ENCODE peak calls at places on chromosomes 12 and 14, in nine cellular contexts. One of them, this sample, is unnamed.

GRCh38 chr12:119869720-119870119 is 7.4 kb downstream of the CIT start:
- DNase-seq in AG04450: peak
- DNase-seq in HFFc6: peak
- DNase-seq in PC-3: peak
- DNase-seq in fibroblast of mammary gland: peak
- DNase-seq in HepG2: no peak
- DNase-seq in transverse colon: no peak
- DNase-seq in brain microvascular endothelial cell: peak
- DNase-seq in foreskin fibroblast: peak
- DNase-seq in this sample: no peak

GRCh38 chr14:89304972-89305703 is 111.9 kb downstream of the FOXN3 start:
- DNase-seq in HepG2: no peak
- DNase-seq in AG04450: peak
- DNase-seq in brain microvascular endothelial cell: peak
- DNase-seq in PC-3: peak
- DNase-seq in transverse colon: peak
- DNase-seq in fibroblast of mammary gland: peak
- DNase-seq in foreskin fibroblast: peak
- DNase-seq in HFFc6: peak
- DNase-seq in this sample: no peak

GRCh38 chr14:70622111-70622712 is 19.5 kb upstream of the TTC9 start:
- DNase-seq in foreskin fibroblast: peak
- DNase-seq in brain microvascular endothelial cell: peak
- DNase-seq in fibroblast of mammary gland: peak
- DNase-seq in PC-3: peak
- DNase-seq in HFFc6: peak
- DNase-seq in HepG2: peak
- DNase-seq in AG04450: no peak
- DNase-seq in transverse colon: peak
- DNase-seq in this sample: no peak

GRCh38 chr12:111887916-111888745 is 46.1 kb downstream of the MAPKAPK5 start:
- DNase-seq in foreskin fibroblast: no peak
- DNase-seq in HepG2: no peak
- DNase-seq in HFFc6: no peak
- DNase-seq in transverse colon: no peak
- DNase-seq in AG04450: no peak
- DNase-seq in PC-3: no peak
- DNase-seq in fibroblast of mammary gland: no peak
- DNase-seq in brain microvascular endothelial cell: no peak
- DNase-seq in this sample: no peak

GRCh38 chr14:26775765-26776577 is 178.1 kb upstream of the NOVA1 start:
- DNase-seq in transverse colon: no peak
- DNase-seq in PC-3: peak
- DNase-seq in HepG2: no peak
- DNase-seq in foreskin fibroblast: peak
- DNase-seq in fibroblast of mammary gland: peak
- DNase-seq in AG04450: no peak
- DNase-seq in brain microvascular endothelial cell: no peak
- DNase-seq in HFFc6: no peak
- DNase-seq in this sample: no peak

GRCh38 chr12:115998119-115998633 is 279.3 kb downstream of the MED13L start:
- DNase-seq in HFFc6: peak
- DNase-seq in transverse colon: peak
- DNase-seq in fibroblast of mammary gland: peak
- DNase-seq in brain microvascular endothelial cell: peak
- DNase-seq in AG04450: peak
- DNase-seq in foreskin fibroblast: peak
- DNase-seq in HepG2: peak
- DNase-seq in PC-3: peak
- DNase-seq in this sample: no peak

GRCh38 chr14:100654814-100655795 is 67.9 kb upstream of the BEGAIN start:
- DNase-seq in HepG2: no peak
- DNase-seq in AG04450: no peak
- DNase-seq in PC-3: peak
- DNase-seq in transverse colon: peak
- DNase-seq in brain microvascular endothelial cell: no peak
- DNase-seq in fibroblast of mammary gland: no peak
- DNase-seq in foreskin fibroblast: no peak
- DNase-seq in HFFc6: no peak
- DNase-seq in this sample: no peak

GRCh38 chr14:73227812-73228781 is 9.2 kb upstream of the PAPLN start:
- DNase-seq in PC-3: peak
- DNase-seq in fibroblast of mammary gland: peak
- DNase-seq in AG04450: peak
- DNase-seq in brain microvascular endothelial cell: peak
- DNase-seq in foreskin fibroblast: peak
- DNase-seq in transverse colon: peak
- DNase-seq in HFFc6: peak
- DNase-seq in HepG2: peak
- DNase-seq in this sample: peak

GRCh38 chr14:64217318-64217717 is 76.9 kb downstream of the ESR2 start:
- DNase-seq in HFFc6: no peak
- DNase-seq in foreskin fibroblast: no peak
- DNase-seq in HepG2: no peak
- DNase-seq in fibroblast of mammary gland: no peak
- DNase-seq in transverse colon: peak
- DNase-seq in AG04450: no peak
- DNase-seq in brain microvascular endothelial cell: no peak
- DNase-seq in PC-3: no peak
- DNase-seq in this sample: no peak

GRCh38 chr14:50944647-50945413 is 547 bp upstream of the PYGL start:
- DNase-seq in foreskin fibroblast: no peak
- DNase-seq in PC-3: peak
- DNase-seq in brain microvascular endothelial cell: no peak
- DNase-seq in transverse colon: peak
- DNase-seq in HepG2: peak
- DNase-seq in fibroblast of mammary gland: peak
- DNase-seq in AG04450: no peak
- DNase-seq in HFFc6: no peak
- DNase-seq in this sample: peak

GRCh38 chr12:12954878-12955625 is 3.1 kb upstream of the GPRC5D start:
- DNase-seq in fibroblast of mammary gland: no peak
- DNase-seq in brain microvascular endothelial cell: no peak
- DNase-seq in HFFc6: no peak
- DNase-seq in transverse colon: no peak
- DNase-seq in PC-3: no peak
- DNase-seq in HepG2: no peak
- DNase-seq in foreskin fibroblast: no peak
- DNase-seq in AG04450: no peak
- DNase-seq in this sample: no peak

GRCh38 chr14:53285064-53285463 is 131.9 kb upstream of the DDHD1 start:
- DNase-seq in AG04450: no peak
- DNase-seq in transverse colon: no peak
- DNase-seq in fibroblast of mammary gland: no peak
- DNase-seq in foreskin fibroblast: no peak
- DNase-seq in HepG2: no peak
- DNase-seq in HFFc6: no peak
- DNase-seq in PC-3: no peak
- DNase-seq in brain microvascular endothelial cell: no peak
- DNase-seq in this sample: no peak

GRCh38 chr12:122946690-122947271 is 19.5 kb downstream of the ABCB9 start:
- DNase-seq in fibroblast of mammary gland: peak
- DNase-seq in HepG2: peak
- DNase-seq in transverse colon: peak
- DNase-seq in HFFc6: peak
- DNase-seq in foreskin fibroblast: peak
- DNase-seq in brain microvascular endothelial cell: peak
- DNase-seq in AG04450: peak
- DNase-seq in PC-3: peak
- DNase-seq in this sample: peak

GRCh38 chr12:103495783-103496456 is at the start of gene C12orf42:
- DNase-seq in transverse colon: peak
- DNase-seq in HepG2: no peak
- DNase-seq in fibroblast of mammary gland: peak
- DNase-seq in brain microvascular endothelial cell: no peak
- DNase-seq in AG04450: no peak
- DNase-seq in foreskin fibroblast: peak
- DNase-seq in PC-3: peak
- DNase-seq in HFFc6: peak
- DNase-seq in this sample: no peak

GRCh38 chr12:96131230-96131788 is 62.9 kb upstream of the ELK3 start:
- DNase-seq in PC-3: no peak
- DNase-seq in transverse colon: no peak
- DNase-seq in HFFc6: no peak
- DNase-seq in foreskin fibroblast: no peak
- DNase-seq in brain microvascular endothelial cell: no peak
- DNase-seq in AG04450: no peak
- DNase-seq in HepG2: no peak
- DNase-seq in fibroblast of mammary gland: no peak
- DNase-seq in this sample: no peak

GRCh38 chr12:3962661-3963483 is 89.7 kb upstream of the PARP11 start:
- DNase-seq in brain microvascular endothelial cell: no peak
- DNase-seq in AG04450: no peak
- DNase-seq in PC-3: no peak
- DNase-seq in fibroblast of mammary gland: no peak
- DNase-seq in foreskin fibroblast: no peak
- DNase-seq in HFFc6: no peak
- DNase-seq in HepG2: no peak
- DNase-seq in transverse colon: no peak
- DNase-seq in this sample: no peak

GRCh38 chr14:101123639-101124525 is 220.4 kb upstream of the RTL1 start:
- DNase-seq in HFFc6: no peak
- DNase-seq in foreskin fibroblast: no peak
- DNase-seq in HepG2: no peak
- DNase-seq in PC-3: no peak
- DNase-seq in transverse colon: no peak
- DNase-seq in fibroblast of mammary gland: peak
- DNase-seq in AG04450: no peak
- DNase-seq in brain microvascular endothelial cell: no peak
- DNase-seq in this sample: peak

GRCh38 chr14:34344318-34344717 is 117.7 kb downstream of the SPTSSA start:
- DNase-seq in HepG2: no peak
- DNase-seq in PC-3: no peak
- DNase-seq in fibroblast of mammary gland: no peak
- DNase-seq in foreskin fibroblast: no peak
- DNase-seq in AG04450: no peak
- DNase-seq in transverse colon: no peak
- DNase-seq in HFFc6: no peak
- DNase-seq in brain microvascular endothelial cell: no peak
- DNase-seq in this sample: no peak

GRCh38 chr12:64461634-64462414 is 9.9 kb downstream of the TBK1 start:
- DNase-seq in brain microvascular endothelial cell: peak
- DNase-seq in PC-3: no peak
- DNase-seq in HepG2: peak
- DNase-seq in transverse colon: no peak
- DNase-seq in HFFc6: peak
- DNase-seq in AG04450: peak
- DNase-seq in foreskin fibroblast: peak
- DNase-seq in fibroblast of mammary gland: peak
- DNase-seq in this sample: no peak

GRCh38 chr12:116629451-116629850 is 70.3 kb downstream of the MAP1LC3B2 start:
- DNase-seq in PC-3: no peak
- DNase-seq in fibroblast of mammary gland: peak
- DNase-seq in HFFc6: no peak
- DNase-seq in transverse colon: no peak
- DNase-seq in brain microvascular endothelial cell: no peak
- DNase-seq in HepG2: no peak
- DNase-seq in AG04450: no peak
- DNase-seq in foreskin fibroblast: no peak
- DNase-seq in this sample: no peak

DNA sequence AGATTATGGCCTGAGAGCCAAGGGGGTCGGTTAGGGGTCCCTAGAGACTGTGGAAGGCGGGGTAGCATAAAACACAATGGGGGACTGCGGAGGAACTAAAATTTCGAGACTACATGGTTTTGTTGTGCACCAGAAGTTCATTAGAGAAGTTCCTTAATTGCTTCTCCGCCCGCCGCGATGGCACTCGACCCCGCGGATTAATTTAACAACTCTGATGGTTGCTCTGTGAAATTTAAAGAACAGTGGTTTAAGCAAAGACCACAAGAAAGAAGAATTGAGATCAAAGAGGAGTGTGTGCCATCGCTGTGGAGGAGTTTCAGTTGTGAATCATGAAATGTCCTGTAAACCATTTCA is 1.4 kb upstream of the CCDC88C start:
- DNase-seq in transverse colon: no peak
- DNase-seq in brain microvascular endothelial cell: no peak
- DNase-seq in foreskin fibroblast: no peak
- DNase-seq in PC-3: no peak
- DNase-seq in HepG2: no peak
- DNase-seq in fibroblast of mammary gland: no peak
- DNase-seq in HFFc6: no peak
- DNase-seq in AG04450: no peak
- DNase-seq in this sample: no peak
- TF ChIP-seq CTCF in transverse colon: no peak
- TF ChIP-seq CTCF in brain microvascular endothelial cell: no peak
- TF ChIP-seq CTCF in foreskin fibroblast: no peak
- TF ChIP-seq CTCF in PC-3: no peak
- TF ChIP-seq CTCF in HepG2: no peak
- TF ChIP-seq CTCF in fibroblast of mammary gland: no peak
- TF ChIP-seq CTCF in HFFc6: peak
- TF ChIP-seq CTCF in AG04450: no peak
- TF ChIP-seq CTCF in this sample: no peak

DNA sequence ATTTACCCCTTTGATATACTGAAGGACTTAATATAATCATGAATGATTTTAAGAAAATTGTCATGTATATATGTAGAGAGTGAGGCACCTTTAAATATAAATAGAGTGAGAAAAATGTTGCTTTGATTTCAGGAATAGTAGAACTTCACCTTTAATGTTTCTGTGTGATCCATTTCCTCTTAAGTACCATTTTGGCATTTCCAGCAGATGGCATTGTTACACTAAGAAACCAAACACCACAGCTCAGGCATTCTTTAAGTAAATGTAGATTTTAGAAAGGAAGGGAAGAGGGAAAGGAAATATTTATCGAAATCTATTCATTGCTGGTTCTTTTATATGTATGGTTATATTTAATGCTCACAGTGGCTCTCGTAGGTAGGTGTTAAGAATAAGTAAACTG is 556.7 kb upstream of the FBXO33 start:
- DNase-seq in HepG2: peak
- DNase-seq in brain microvascular endothelial cell: no peak
- DNase-seq in PC-3: peak
- DNase-seq in transverse colon: no peak
- DNase-seq in AG04450: no peak
- DNase-seq in HFFc6: no peak
- DNase-seq in foreskin fibroblast: no peak
- DNase-seq in fibroblast of mammary gland: peak
- DNase-seq in this sample: no peak
- TF ChIP-seq CTCF in HepG2: peak
- TF ChIP-seq CTCF in brain microvascular endothelial cell: peak
- TF ChIP-seq CTCF in PC-3: peak
- TF ChIP-seq CTCF in transverse colon: no peak
- TF ChIP-seq CTCF in AG04450: no peak
- TF ChIP-seq CTCF in HFFc6: peak
- TF ChIP-seq CTCF in foreskin fibroblast: no peak
- TF ChIP-seq CTCF in fibroblast of mammary gland: peak
- TF ChIP-seq CTCF in this sample: no peak

GRCh38 chr12:82687020-82687951 is 580 bp downstream of the TMTC2 start:
- DNase-seq in foreskin fibroblast: peak
- DNase-seq in PC-3: peak
- DNase-seq in HepG2: no peak
- DNase-seq in brain microvascular endothelial cell: peak
- DNase-seq in transverse colon: peak
- DNase-seq in AG04450: no peak
- DNase-seq in fibroblast of mammary gland: peak
- DNase-seq in HFFc6: peak
- DNase-seq in this sample: peak
- TF ChIP-seq CTCF in foreskin fibroblast: no peak
- TF ChIP-seq CTCF in PC-3: no peak
- TF ChIP-seq CTCF in HepG2: peak
- TF ChIP-seq CTCF in brain microvascular endothelial cell: no peak
- TF ChIP-seq CTCF in transverse colon: peak
- TF ChIP-seq CTCF in AG04450: no peak
- TF ChIP-seq CTCF in fibroblast of mammary gland: no peak
- TF ChIP-seq CTCF in HFFc6: no peak
- TF ChIP-seq CTCF in this sample: no peak

GRCh38 chr12:5988659-5989116 is 43.6 kb upstream of the ANO2 start:
- DNase-seq in PC-3: peak
- DNase-seq in foreskin fibroblast: peak
- DNase-seq in HFFc6: peak
- DNase-seq in HepG2: peak
- DNase-seq in AG04450: peak
- DNase-seq in fibroblast of mammary gland: peak
- DNase-seq in brain microvascular endothelial cell: peak
- DNase-seq in transverse colon: peak
- DNase-seq in this sample: peak
- TF ChIP-seq CTCF in PC-3: peak
- TF ChIP-seq CTCF in foreskin fibroblast: peak
- TF ChIP-seq CTCF in HFFc6: peak
- TF ChIP-seq CTCF in HepG2: peak
- TF ChIP-seq CTCF in AG04450: peak
- TF ChIP-seq CTCF in fibroblast of mammary gland: peak
- TF ChIP-seq CTCF in brain microvascular endothelial cell: peak
- TF ChIP-seq CTCF in transverse colon: peak
- TF ChIP-seq CTCF in this sample: no peak